ENCODE peak calls at places on chromosome 21, in four cellular contexts. P is IMR-90, Q is mesendoderm, X is H1. M is an unnamed sample.

GRCh38 chr21:29697555-29698193 is 242.1 kb downstream of the GRIK1 start:
- DNase-seq in P (peak), Q (no peak), X (no peak), M (no peak)

GRCh38 chr21:36510911-36511310 is 31.0 kb upstream of the CLDN14 start:
- DNase-seq in P (no peak), Q (no peak), X (no peak), M (no peak)

GRCh38 chr21:25343774-25344545 is 263.3 kb downstream of the MRPL39 start:
- DNase-seq in P (no peak), Q (peak), X (no peak), M (no peak)

GRCh38 chr21:41926068-41926806 is 27.6 kb downstream of the C2CD2 start:
- DNase-seq in P (peak), Q (peak), X (no peak), M (no peak)

GRCh38 chr21:18424250-18424649 is 20.7 kb upstream of the TMPRSS15 start:
- DNase-seq in P (no peak), Q (no peak), X (no peak), M (no peak)

GRCh38 chr21:42156690-42157605 is 62.0 kb upstream of the ABCG1 start:
- DNase-seq in P (no peak), Q (no peak), X (no peak), M (no peak)

GRCh38 chr21:38148046-38148445 is 108.7 kb upstream of the KCNJ15 start:
- DNase-seq in P (no peak), Q (peak), X (no peak), M (no peak)

GRCh38 chr21:42696026-42696380 is 42.6 kb downstream of the PDE9A start:
- DNase-seq in P (no peak), Q (no peak), X (no peak), M (no peak)

GRCh38 chr21:36976882-36977651 is 10.6 kb upstream of the HLCS start:
- DNase-seq in P (peak), Q (peak), X (peak), M (peak)

GRCh38 chr21:29219165-29219770 is 79.5 kb upstream of the BACH1 start:
- DNase-seq in P (peak), Q (no peak), X (no peak), M (no peak)

GRCh38 chr21:38753114-38754100 is 52.3 kb upstream of the ETS2 start:
- DNase-seq in P (no peak), Q (no peak), X (no peak), M (no peak)

GRCh38 chr21:34073032-34073748 is at the start of the genes MRPS6 and SLC5A3:
- DNase-seq in P (peak), Q (peak), X (peak), M (peak)

GRCh38 chr21:29168874-29169273 is 38.4 kb downstream of the MAP3K7CL start:
- DNase-seq in P (no peak), Q (no peak), X (no peak), M (no peak)

GRCh38 chr21:23162213-23162946 is 2164.2 kb downstream of the NCAM2 start:
- DNase-seq in P (no peak), Q (peak), X (no peak), M (no peak)

GRCh38 chr21:41894922-41895557 is 15.9 kb upstream of the PRDM15 start:
- DNase-seq in P (peak), Q (peak), X (no peak), M (no peak)

GRCh38 chr21:26800455-26801454 is 44.5 kb downstream of the ADAMTS1 start:
- DNase-seq in P (peak), Q (no peak), X (no peak), M (no peak)

GRCh38 chr21:39385299-39386145 is 36.6 kb upstream of the HMGN1 start:
- DNase-seq in P (peak), Q (no peak), X (no peak), M (no peak)

GRCh38 chr21:38813143-38813542 is 7.4 kb downstream of the ETS2 start:
- DNase-seq in P (no peak), Q (peak), X (no peak), M (peak)

GRCh38 chr21:38273745-38274544 is 17.2 kb downstream of the KCNJ15 start:
- DNase-seq in P (peak), Q (no peak), X (no peak), M (no peak)

GRCh38 chr21:26194811-26195251 is 24.3 kb upstream of the APP start:
- DNase-seq in P (peak), Q (no peak), X (no peak), M (no peak)

GRCh38 chr21:21051109-21052055 is 53.2 kb downstream of the NCAM2 start:
- DNase-seq in P (no peak), Q (no peak), X (no peak), M (no peak)

GRCh38 chr21:45427331-45428271 is 22.6 kb downstream of the COL18A1 start:
- DNase-seq in P (peak), Q (peak), X (no peak), M (peak)
- H2BK5ac ChIP-seq in P (peak), Q (no peak), X (peak), M (no peak)

GRCh38 chr21:45010860-45011259 is 63.5 kb upstream of the ADARB1 start:
- DNase-seq in P (no peak), Q (no peak), X (no peak), M (no peak)
- H3K56ac ChIP-seq in P (no peak), Q (no peak), X (no peak), M (no peak)

GRCh38 chr21:31252091-31252490 is 92.0 kb downstream of the TIAM1 start:
- DNase-seq in P (no peak), Q (no peak), X (no peak), M (no peak)
- H2BK5ac ChIP-seq in P (no peak), Q (no peak), X (no peak), M (no peak)

GRCh38 chr21:33040215-33040614 is 14.5 kb downstream of the OLIG2 start:
- DNase-seq in P (no peak), Q (no peak), X (no peak), M (no peak)
- H3K56ac ChIP-seq in P (no peak), Q (no peak), X (no peak), M (no peak)

M was measured in H9.